ENCODE peak calls at places on chromosome 10, in eight cellular contexts. One of them, this sample, is unnamed.

GRCh38 chr10:36254191-36254590 is 612.1 kb upstream of the FZD8 start:
- DNase-seq in MM.1S: no peak
- DNase-seq in H9: no peak
- DNase-seq in IMR-90: peak
- DNase-seq in GM23248: peak
- DNase-seq in H1: no peak
- DNase-seq in astrocyte: peak
- DNase-seq in trophoblast cell: no peak
- DNase-seq in this sample: peak

GRCh38 chr10:83881647-83882046 is 257.7 kb upstream of the GHITM start:
- DNase-seq in MM.1S: no peak
- DNase-seq in H1: no peak
- DNase-seq in astrocyte: peak
- DNase-seq in IMR-90: no peak
- DNase-seq in H9: no peak
- DNase-seq in GM23248: no peak
- DNase-seq in trophoblast cell: no peak
- DNase-seq in this sample: no peak

GRCh38 chr10:79981673-79982485 is 33.0 kb upstream of the SFTPD start:
- DNase-seq in astrocyte: peak
- DNase-seq in MM.1S: peak
- DNase-seq in IMR-90: peak
- DNase-seq in H9: peak
- DNase-seq in trophoblast cell: peak
- DNase-seq in H1: peak
- DNase-seq in GM23248: peak
- DNase-seq in this sample: peak

GRCh38 chr10:20891338-20891714 is 5.8 kb downstream of the NEBL start:
- DNase-seq in astrocyte: peak
- DNase-seq in GM23248: peak
- DNase-seq in trophoblast cell: peak
- DNase-seq in IMR-90: no peak
- DNase-seq in H9: no peak
- DNase-seq in MM.1S: no peak
- DNase-seq in H1: no peak
- DNase-seq in this sample: peak

GRCh38 chr10:69685426-69685801 is 55.4 kb downstream of the FAM241B start:
- DNase-seq in MM.1S: no peak
- DNase-seq in trophoblast cell: peak
- DNase-seq in astrocyte: peak
- DNase-seq in IMR-90: no peak
- DNase-seq in H9: no peak
- DNase-seq in GM23248: no peak
- DNase-seq in H1: no peak
- DNase-seq in this sample: peak

GRCh38 chr10:45308707-45309106 is 6.7 kb downstream of the OR13A1 start:
- DNase-seq in IMR-90: no peak
- DNase-seq in GM23248: no peak
- DNase-seq in MM.1S: peak
- DNase-seq in H9: no peak
- DNase-seq in H1: no peak
- DNase-seq in astrocyte: no peak
- DNase-seq in trophoblast cell: no peak
- DNase-seq in this sample: peak

GRCh38 chr10:76970795-76971519 is 666.7 kb downstream of the KCNMA1 start:
- DNase-seq in GM23248: no peak
- DNase-seq in trophoblast cell: no peak
- DNase-seq in H9: no peak
- DNase-seq in IMR-90: no peak
- DNase-seq in astrocyte: no peak
- DNase-seq in H1: no peak
- DNase-seq in MM.1S: no peak
- DNase-seq in this sample: no peak

GRCh38 chr10:59623823-59624535 is 85.7 kb downstream of the SLC16A9 start:
- DNase-seq in MM.1S: no peak
- DNase-seq in H9: no peak
- DNase-seq in IMR-90: no peak
- DNase-seq in GM23248: no peak
- DNase-seq in H1: no peak
- DNase-seq in astrocyte: no peak
- DNase-seq in trophoblast cell: peak
- DNase-seq in this sample: no peak

GRCh38 chr10:51397695-51398094 is 301.7 kb downstream of the CSTF2T start:
- DNase-seq in H9: no peak
- DNase-seq in MM.1S: no peak
- DNase-seq in trophoblast cell: no peak
- DNase-seq in H1: no peak
- DNase-seq in astrocyte: peak
- DNase-seq in IMR-90: peak
- DNase-seq in GM23248: peak
- DNase-seq in this sample: peak

GRCh38 chr10:14384915-14385314 is 54.2 kb upstream of the FRMD4A start:
- DNase-seq in H9: no peak
- DNase-seq in MM.1S: peak
- DNase-seq in trophoblast cell: no peak
- DNase-seq in H1: no peak
- DNase-seq in GM23248: no peak
- DNase-seq in astrocyte: no peak
- DNase-seq in IMR-90: no peak
- DNase-seq in this sample: no peak

GRCh38 chr10:132396495-132397035 is 435 bp upstream of the PWWP2B start:
- DNase-seq in astrocyte: no peak
- DNase-seq in IMR-90: peak
- DNase-seq in trophoblast cell: peak
- DNase-seq in H1: no peak
- DNase-seq in MM.1S: peak
- DNase-seq in GM23248: peak
- DNase-seq in H9: no peak
- DNase-seq in this sample: no peak

GRCh38 chr10:64283621-64284020 is 762.4 kb downstream of the REEP3 start:
- DNase-seq in trophoblast cell: no peak
- DNase-seq in astrocyte: no peak
- DNase-seq in H9: no peak
- DNase-seq in IMR-90: no peak
- DNase-seq in GM23248: no peak
- DNase-seq in MM.1S: no peak
- DNase-seq in H1: no peak
- DNase-seq in this sample: no peak

GRCh38 chr10:90642136-90642535 is 215.7 kb downstream of the HTR7 start:
- DNase-seq in H9: no peak
- DNase-seq in GM23248: no peak
- DNase-seq in trophoblast cell: no peak
- DNase-seq in IMR-90: peak
- DNase-seq in MM.1S: no peak
- DNase-seq in astrocyte: peak
- DNase-seq in H1: no peak
- DNase-seq in this sample: peak

GRCh38 chr10:76114556-76114955 is 683.1 kb downstream of the LRMDA start:
- DNase-seq in astrocyte: no peak
- DNase-seq in H1: no peak
- DNase-seq in trophoblast cell: no peak
- DNase-seq in MM.1S: no peak
- DNase-seq in IMR-90: no peak
- DNase-seq in H9: no peak
- DNase-seq in GM23248: no peak
- DNase-seq in this sample: no peak

GRCh38 chr10:115963848-115964247 is 309.2 kb downstream of the GFRA1 start:
- DNase-seq in GM23248: peak
- DNase-seq in astrocyte: peak
- DNase-seq in trophoblast cell: no peak
- DNase-seq in H1: no peak
- DNase-seq in IMR-90: peak
- DNase-seq in MM.1S: peak
- DNase-seq in H9: no peak
- DNase-seq in this sample: no peak

GRCh38 chr10:104589871-104590270 is 51.2 kb upstream of the SORCS3 start:
- DNase-seq in astrocyte: peak
- DNase-seq in trophoblast cell: peak
- DNase-seq in MM.1S: no peak
- DNase-seq in H9: peak
- DNase-seq in H1: no peak
- DNase-seq in IMR-90: peak
- DNase-seq in GM23248: peak
- DNase-seq in this sample: peak

DNA sequence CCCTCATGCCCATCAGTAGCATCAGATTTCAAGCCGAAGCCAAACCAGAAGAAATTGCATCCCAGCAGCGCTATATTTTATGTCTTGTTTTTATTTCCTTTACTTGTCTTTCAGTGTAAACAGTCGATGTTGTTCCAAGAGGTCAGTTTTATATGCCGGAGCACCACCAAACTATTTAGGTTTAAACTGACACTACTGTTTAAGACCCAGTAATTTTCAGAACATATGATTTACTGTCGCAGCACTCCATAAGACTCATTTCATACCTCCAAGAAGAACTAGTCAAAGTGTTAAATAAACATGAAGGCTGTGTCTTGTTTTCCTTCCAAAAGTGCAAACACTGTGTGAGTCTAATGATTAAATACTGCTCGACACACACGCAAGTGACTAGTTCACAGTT is 122.1 kb upstream of the MGMT start:
- DNase-seq in GM23248: no peak
- DNase-seq in astrocyte: no peak
- DNase-seq in MM.1S: no peak
- DNase-seq in H1: no peak
- DNase-seq in trophoblast cell: no peak
- DNase-seq in IMR-90: no peak
- DNase-seq in H9: no peak
- DNase-seq in this sample: no peak
- H3K9ac ChIP-seq in GM23248: no peak
- H3K9ac ChIP-seq in astrocyte: no peak
- H3K9ac ChIP-seq in MM.1S: no peak
- H3K9ac ChIP-seq in H1: no peak
- H3K9ac ChIP-seq in trophoblast cell: no peak
- H3K9ac ChIP-seq in IMR-90: no peak
- H3K9ac ChIP-seq in H9: no peak
- H3K9ac ChIP-seq in this sample: no peak

DNA sequence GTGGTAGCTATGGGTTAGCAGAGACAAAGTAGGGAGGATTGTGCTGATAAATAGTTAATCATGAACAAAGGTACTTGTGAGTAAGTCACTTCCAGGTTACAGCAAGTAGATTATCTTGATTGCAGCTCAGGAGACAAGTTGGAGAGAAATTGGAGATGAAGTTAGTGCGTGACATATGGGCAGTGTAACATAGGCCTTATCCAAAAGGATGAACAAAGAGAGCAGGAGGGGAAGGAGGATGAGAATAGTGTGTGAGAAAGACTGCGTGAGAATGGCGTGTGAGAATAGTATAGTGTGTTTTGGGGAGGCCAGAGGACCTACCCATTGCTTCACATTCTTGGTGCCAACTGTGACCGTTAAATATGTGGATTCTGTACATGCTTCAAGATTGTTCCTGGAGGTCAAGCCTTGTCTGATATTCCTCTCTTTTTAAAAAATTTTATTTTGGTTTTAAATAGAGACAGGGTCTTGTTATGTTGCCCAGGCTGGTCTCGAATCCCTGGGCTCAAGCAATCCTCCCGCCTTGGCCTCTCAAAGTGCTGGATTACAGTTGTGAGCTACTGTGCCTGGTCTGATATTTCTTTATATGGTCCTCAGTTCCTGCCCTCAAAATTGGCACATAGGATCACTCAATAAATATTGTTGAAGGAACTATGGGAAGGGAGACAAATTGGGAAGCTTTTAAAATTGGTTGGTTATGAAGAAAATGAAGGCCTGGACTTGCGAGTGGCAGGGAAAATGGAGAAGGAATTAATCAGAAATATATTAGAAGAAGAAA is 3.2 kb downstream of the VCL start:
- DNase-seq in H1: no peak
- DNase-seq in H9: no peak
- DNase-seq in GM23248: no peak
- DNase-seq in IMR-90: no peak
- DNase-seq in astrocyte: no peak
- DNase-seq in MM.1S: no peak
- DNase-seq in trophoblast cell: no peak
- DNase-seq in this sample: no peak
- H3K27ac ChIP-seq in H1: no peak
- H3K27ac ChIP-seq in H9: no peak
- H3K27ac ChIP-seq in GM23248: peak
- H3K27ac ChIP-seq in IMR-90: peak
- H3K27ac ChIP-seq in astrocyte: peak
- H3K27ac ChIP-seq in MM.1S: no peak
- H3K27ac ChIP-seq in trophoblast cell: no peak
- H3K27ac ChIP-seq in this sample: no peak

DNA sequence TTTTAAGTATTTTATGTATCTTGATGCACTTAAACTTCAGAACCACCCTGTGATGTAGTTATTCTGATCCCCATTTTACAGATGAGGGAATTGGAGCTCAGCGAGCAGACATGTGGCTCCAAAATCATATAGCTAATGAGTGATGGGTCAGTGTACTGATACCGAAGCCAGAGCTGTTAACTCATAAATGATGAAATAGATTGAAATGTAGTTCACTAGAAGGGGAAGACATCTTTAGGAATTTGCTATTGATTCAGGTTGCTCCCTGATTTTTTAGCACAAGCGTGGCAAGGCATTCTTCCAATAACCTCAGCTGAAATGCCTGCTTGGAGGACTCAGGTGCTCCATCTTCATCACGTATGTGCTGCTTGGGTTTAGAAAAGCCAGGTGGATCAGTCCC is 228.8 kb downstream of the PTEN start:
- DNase-seq in MM.1S: no peak
- DNase-seq in IMR-90: no peak
- DNase-seq in GM23248: no peak
- DNase-seq in H9: no peak
- DNase-seq in trophoblast cell: no peak
- DNase-seq in H1: no peak
- DNase-seq in astrocyte: no peak
- DNase-seq in this sample: no peak
- H3K9ac ChIP-seq in MM.1S: no peak
- H3K9ac ChIP-seq in IMR-90: no peak
- H3K9ac ChIP-seq in GM23248: no peak
- H3K9ac ChIP-seq in H9: no peak
- H3K9ac ChIP-seq in trophoblast cell: no peak
- H3K9ac ChIP-seq in H1: no peak
- H3K9ac ChIP-seq in astrocyte: no peak
- H3K9ac ChIP-seq in this sample: no peak

DNA sequence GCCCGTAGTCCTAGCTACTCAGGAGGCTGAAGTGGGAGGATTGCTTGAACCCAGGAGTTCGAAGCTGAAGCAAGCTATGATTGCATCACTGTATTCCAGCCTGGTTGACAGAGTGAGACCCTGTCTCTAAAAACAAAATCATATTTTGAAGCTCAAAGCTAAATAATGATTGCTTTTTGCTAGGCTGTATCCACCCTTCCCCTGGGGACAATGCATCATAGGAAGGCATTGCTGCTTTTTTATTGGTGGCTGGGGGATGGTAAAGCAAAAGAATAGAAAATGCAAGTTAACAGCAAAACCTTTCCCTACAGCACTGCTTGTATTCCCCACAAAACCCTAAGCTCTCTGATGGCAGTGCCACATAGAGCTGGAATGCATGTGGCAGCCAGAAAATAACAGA is 107.5 kb upstream of the WAC start:
- DNase-seq in GM23248: peak
- DNase-seq in MM.1S: no peak
- DNase-seq in IMR-90: no peak
- DNase-seq in H9: no peak
- DNase-seq in H1: no peak
- DNase-seq in trophoblast cell: no peak
- DNase-seq in astrocyte: no peak
- DNase-seq in this sample: no peak
- H3K27ac ChIP-seq in GM23248: no peak
- H3K27ac ChIP-seq in MM.1S: no peak
- H3K27ac ChIP-seq in IMR-90: no peak
- H3K27ac ChIP-seq in H9: no peak
- H3K27ac ChIP-seq in H1: no peak
- H3K27ac ChIP-seq in trophoblast cell: no peak
- H3K27ac ChIP-seq in astrocyte: no peak
- H3K27ac ChIP-seq in this sample: no peak